ENCODE peak calls at places on chromosomes 16 and 17, in five cellular contexts. Q, W, B, J and K are unnamed samples.

GRCh38 chr16:82882249-82882648 is 255.5 kb downstream of the CDH13 start:
- DNase-seq in Q (no peak), W (no peak), B (no peak), J (no peak), K (no peak)

GRCh38 chr16:80040413-80040812 is 439.9 kb upstream of the MAF start:
- DNase-seq in Q (no peak), W (no peak), B (no peak), J (no peak), K (no peak)

GRCh38 chr17:40561871-40562611 is 3.2 kb downstream of the CCR7 start:
- DNase-seq in Q (no peak), W (no peak), B (peak), J (no peak), K (no peak)

GRCh38 chr17:78172284-78173024 is 4.1 kb downstream of the SYNGR2 start:
- DNase-seq in Q (no peak), W (no peak), B (no peak), J (no peak), K (no peak)

GRCh38 chr16:57667526-57668258 is 414 bp upstream of the ADGRG3 start:
- DNase-seq in Q (no peak), W (no peak), B (no peak), J (peak), K (no peak)

GRCh38 chr16:15757630-15758251 is 99.1 kb downstream of the MYH11 start:
- DNase-seq in Q (no peak), W (no peak), B (no peak), J (peak), K (no peak)

GRCh38 chr17:2547176-2547575 is 35.5 kb upstream of the METTL16 start:
- DNase-seq in Q (no peak), W (no peak), B (no peak), J (no peak), K (no peak)

GRCh38 chr17:80452173-80452915 is 24.1 kb downstream of the NPTX1 start:
- DNase-seq in Q (no peak), W (no peak), B (no peak), J (no peak), K (no peak)

GRCh38 chr17:21208352-21208751 is 5.6 kb downstream of the TMEM11 start:
- DNase-seq in Q (no peak), W (no peak), B (no peak), J (no peak), K (no peak)

GRCh38 chr16:11794447-11794846 is 2.6 kb downstream of the ZC3H7A start:
- DNase-seq in Q (no peak), W (no peak), B (no peak), J (no peak), K (no peak)
- TF ChIP-seq TAF1 in Q (no peak), W (no peak), B (no peak), J (no peak), K (no peak)

GRCh38 chr17:47287639-47288038 is 34.0 kb downstream of the ITGB3 start:
- DNase-seq in Q (no peak), W (no peak), B (no peak), J (no peak), K (no peak)
- TF ChIP-seq TAF1 in Q (no peak), W (no peak), B (no peak), J (no peak), K (no peak)

GRCh38 chr17:37651846-37652245 is 8.6 kb upstream of the DDX52 start:
- DNase-seq in Q (no peak), W (no peak), B (no peak), J (no peak), K (no peak)

GRCh38 chr17:37648555-37648954 is 5.3 kb upstream of the DDX52 start:
- DNase-seq in Q (no peak), W (no peak), B (no peak), J (no peak), K (no peak)

GRCh38 chr17:37650419-37651003 is 7.3 kb upstream of the DDX52 start:
- DNase-seq in Q (no peak), W (no peak), B (no peak), J (peak), K (no peak)
- TF ChIP-seq TAF1 in Q (no peak), W (no peak), B (no peak), J (no peak), K (no peak)

GRCh38 chr16:87964049-87964448 is 12.8 kb downstream of the BANP start:
- DNase-seq in Q (no peak), W (no peak), B (no peak), J (no peak), K (no peak)

GRCh38 chr16:87960851-87961250 is 9.6 kb downstream of the BANP start:
- DNase-seq in Q (no peak), W (no peak), B (no peak), J (no peak), K (no peak)

GRCh38 chr16:87965973-87966667 is 14.9 kb downstream of the BANP start:
- DNase-seq in Q (no peak), W (no peak), B (no peak), J (no peak), K (no peak)

GRCh38 chr16:87965417-87965816 is 14.2 kb downstream of the BANP start:
- DNase-seq in Q (no peak), W (no peak), B (no peak), J (no peak), K (no peak)

DNA sequence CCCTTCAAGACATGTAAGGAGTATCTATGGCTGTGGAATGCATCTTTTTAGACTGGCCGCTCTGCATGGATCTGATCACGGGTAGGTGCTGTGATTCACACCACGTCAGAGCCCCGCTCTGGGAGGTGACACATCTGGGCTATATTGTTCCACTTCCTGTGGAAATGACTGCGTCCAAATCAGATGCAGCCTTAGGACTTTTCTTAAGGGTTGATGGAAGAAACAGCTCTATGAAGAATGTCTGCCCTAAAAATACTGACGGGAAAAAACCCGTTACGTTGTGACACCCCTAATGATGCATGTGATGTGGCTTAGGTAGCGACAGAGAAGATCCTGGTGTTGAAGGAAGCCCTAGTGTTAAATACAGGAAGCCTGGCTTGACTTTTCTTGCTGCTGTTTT is 12.2 kb downstream of the BANP start:
- DNase-seq in Q (no peak), W (no peak), B (no peak), J (no peak), K (no peak)
- TF ChIP-seq TAF1 in Q (no peak), W (no peak), B (no peak), J (no peak), K (no peak)

DNA sequence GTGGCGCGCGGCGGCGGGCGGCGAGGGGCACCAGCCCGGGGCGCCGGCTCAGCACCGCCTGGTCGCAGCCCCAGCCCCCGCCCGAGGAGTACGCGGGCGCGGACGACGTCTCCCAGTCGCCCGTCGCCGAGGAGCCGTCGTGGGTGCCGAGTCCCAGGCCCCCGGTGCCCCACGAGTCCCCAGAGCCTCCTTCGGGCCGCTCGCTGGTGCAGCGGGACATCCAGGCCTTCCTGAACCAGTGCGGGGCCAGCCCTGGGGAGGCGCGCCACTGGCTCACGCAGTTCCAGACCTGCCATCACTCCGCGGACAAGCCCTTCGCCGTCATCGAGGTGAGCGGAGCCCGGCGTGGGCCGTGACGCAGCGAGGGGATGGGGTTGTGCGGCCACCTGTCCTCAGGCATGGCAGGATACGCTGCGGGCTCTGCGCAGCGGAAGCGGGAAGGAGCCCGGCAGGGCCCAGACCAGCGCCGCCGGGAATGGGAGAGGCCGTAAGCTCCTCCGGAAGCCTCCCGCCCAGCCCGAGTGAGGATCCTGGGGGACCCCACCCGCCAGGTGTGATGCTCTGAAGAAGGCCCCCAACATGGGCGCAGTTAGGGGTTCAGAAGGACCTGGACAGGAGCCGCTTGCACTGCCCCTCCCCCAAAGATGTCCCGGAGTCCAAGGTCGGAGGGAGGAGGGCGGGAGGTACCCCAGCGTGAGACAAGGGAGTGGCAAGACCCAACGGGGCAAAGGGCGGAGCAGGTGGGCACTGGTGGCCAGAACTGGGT is 522 bp downstream of the NAGS start:
- DNase-seq in Q (no peak), W (no peak), B (no peak), J (no peak), K (no peak)
- TF ChIP-seq TAF1 in Q (no peak), W (no peak), B (no peak), J (no peak), K (no peak)

GRCh38 chr16:66728117-66728787 is 23.2 kb downstream of the DYNC1LI2 start:
- DNase-seq in Q (no peak), W (no peak), B (no peak), J (peak), K (no peak)
- TF ChIP-seq TAF1 in Q (no peak), W (no peak), B (no peak), J (no peak), K (no peak)

GRCh38 chr17:50916026-50916707 is 50.0 kb upstream of the TOB1 start:
- DNase-seq in Q (no peak), W (no peak), B (no peak), J (no peak), K (no peak)
- TF ChIP-seq TAF1 in Q (no peak), W (no peak), B (no peak), J (no peak), K (no peak)

GRCh38 chr17:73098919-73099318 is 6.4 kb upstream of the SLC39A11 start:
- DNase-seq in Q (no peak), W (no peak), B (no peak), J (no peak), K (no peak)

GRCh38 chr17:73096201-73096600 is 3.7 kb upstream of the SLC39A11 start:
- DNase-seq in Q (no peak), W (no peak), B (no peak), J (no peak), K (no peak)

GRCh38 chr17:73099504-73099903 is 7.0 kb upstream of the SLC39A11 start:
- DNase-seq in Q (no peak), W (no peak), B (no peak), J (no peak), K (no peak)

GRCh38 chr17:73100363-73100762 is 7.9 kb upstream of the SLC39A11 start:
- DNase-seq in Q (no peak), W (no peak), B (no peak), J (no peak), K (no peak)

DNA sequence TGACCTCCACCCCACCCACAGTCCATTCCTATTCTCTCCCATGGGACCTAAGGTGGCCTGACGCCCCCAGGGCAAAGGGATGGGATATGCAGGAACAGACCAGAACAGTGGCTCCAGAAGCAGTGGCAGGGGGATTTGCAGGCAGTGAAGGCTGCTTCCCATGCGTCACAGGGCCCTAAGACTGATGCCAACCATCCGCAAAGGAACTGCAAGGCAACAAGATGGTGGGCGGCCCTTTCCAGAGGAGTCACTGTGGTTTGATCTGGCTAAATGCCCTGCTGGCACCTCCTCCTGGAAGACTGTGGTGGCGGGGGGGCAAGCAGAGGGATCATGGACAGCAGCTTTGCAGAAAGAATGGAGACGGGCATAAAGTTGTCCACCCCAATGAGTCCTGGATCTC is 4.4 kb upstream of the SLC39A11 start:
- DNase-seq in Q (no peak), W (no peak), B (no peak), J (no peak), K (no peak)
- TF ChIP-seq TAF1 in Q (no peak), W (no peak), B (no peak), J (no peak), K (no peak)

GRCh38 chr17:41734139-41734948 is at the start of gene HAP1:
- DNase-seq in Q (peak), W (no peak), B (no peak), J (no peak), K (no peak)
- TF ChIP-seq TAF1 in Q (peak), W (no peak), B (no peak), J (no peak), K (no peak)